ENCODE peak calls at places on chromosomes 6 and 20, in ten cellular contexts. One of them, this sample, is unnamed.

GRCh38 chr20:22568872-22569344 is 15.5 kb downstream of the FOXA2 start:
- DNase-seq in H1: no peak
- DNase-seq in HepG2: no peak
- DNase-seq in GM12878: no peak
- DNase-seq in transverse colon: peak; percentile 16
- DNase-seq in stomach: peak; percentile 57
- DNase-seq in A549: no peak
- DNase-seq in SK-N-SH: no peak
- DNase-seq in K562: no peak
- DNase-seq in upper lobe of left lung: peak; percentile 85
- DNase-seq in this sample: no peak

GRCh38 chr6:97705568-97705967 is 422.6 kb upstream of the MMS22L start:
- DNase-seq in A549: peak; percentile 11
- DNase-seq in stomach: no peak
- DNase-seq in upper lobe of left lung: no peak
- DNase-seq in transverse colon: no peak
- DNase-seq in HepG2: peak; percentile 5
- DNase-seq in GM12878: no peak
- DNase-seq in H1: no peak
- DNase-seq in K562: no peak
- DNase-seq in SK-N-SH: peak; percentile 17
- DNase-seq in this sample: no peak

GRCh38 chr6:17305219-17306001 is 24.2 kb downstream of the RBM24 start:
- DNase-seq in H1: no peak
- DNase-seq in stomach: no peak
- DNase-seq in HepG2: no peak
- DNase-seq in GM12878: no peak
- DNase-seq in upper lobe of left lung: no peak
- DNase-seq in A549: no peak
- DNase-seq in SK-N-SH: no peak
- DNase-seq in K562: no peak
- DNase-seq in transverse colon: no peak
- DNase-seq in this sample: no peak

GRCh38 chr20:46900068-46900467 is 5.4 kb downstream of the EYA2 start:
- DNase-seq in A549: no peak
- DNase-seq in H1: no peak
- DNase-seq in transverse colon: no peak
- DNase-seq in upper lobe of left lung: no peak
- DNase-seq in HepG2: no peak
- DNase-seq in SK-N-SH: no peak
- DNase-seq in stomach: no peak
- DNase-seq in K562: no peak
- DNase-seq in GM12878: no peak
- DNase-seq in this sample: no peak

GRCh38 chr6:14660767-14661166 is 543.2 kb downstream of the CD83 start:
- DNase-seq in stomach: no peak
- DNase-seq in upper lobe of left lung: no peak
- DNase-seq in HepG2: no peak
- DNase-seq in A549: no peak
- DNase-seq in transverse colon: no peak
- DNase-seq in H1: no peak
- DNase-seq in GM12878: no peak
- DNase-seq in SK-N-SH: no peak
- DNase-seq in K562: no peak
- DNase-seq in this sample: no peak

GRCh38 chr6:130600880-130601341 is 226.3 kb upstream of the SMLR1 start:
- DNase-seq in GM12878: no peak
- DNase-seq in K562: no peak
- DNase-seq in H1: no peak
- DNase-seq in HepG2: no peak
- DNase-seq in SK-N-SH: no peak
- DNase-seq in stomach: no peak
- DNase-seq in upper lobe of left lung: no peak
- DNase-seq in A549: no peak
- DNase-seq in transverse colon: no peak
- DNase-seq in this sample: no peak

GRCh38 chr20:19265646-19266374 is 53.4 kb downstream of the SLC24A3 start:
- DNase-seq in GM12878: no peak
- DNase-seq in H1: peak; percentile 27
- DNase-seq in HepG2: peak; percentile 10
- DNase-seq in A549: no peak
- DNase-seq in SK-N-SH: peak; percentile 9
- DNase-seq in stomach: no peak
- DNase-seq in transverse colon: no peak
- DNase-seq in K562: peak; percentile 22
- DNase-seq in upper lobe of left lung: no peak
- DNase-seq in this sample: no peak

GRCh38 chr20:49751397-49751735 is 37.7 kb upstream of the B4GALT5 start:
- DNase-seq in SK-N-SH: no peak
- DNase-seq in GM12878: no peak
- DNase-seq in stomach: no peak
- DNase-seq in HepG2: no peak
- DNase-seq in H1: no peak
- DNase-seq in upper lobe of left lung: no peak
- DNase-seq in A549: no peak
- DNase-seq in K562: no peak
- DNase-seq in transverse colon: no peak
- DNase-seq in this sample: no peak

GRCh38 chr6:108127826-108128225 is 38.0 kb upstream of the NR2E1 start:
- DNase-seq in SK-N-SH: no peak
- DNase-seq in GM12878: no peak
- DNase-seq in A549: peak; percentile 89
- DNase-seq in upper lobe of left lung: no peak
- DNase-seq in transverse colon: no peak
- DNase-seq in K562: no peak
- DNase-seq in H1: no peak
- DNase-seq in stomach: no peak
- DNase-seq in HepG2: peak; percentile 81
- DNase-seq in this sample: no peak

GRCh38 chr6:114000066-114000465 is 29.1 kb upstream of the HDAC2 start:
- DNase-seq in upper lobe of left lung: no peak
- DNase-seq in HepG2: no peak
- DNase-seq in H1: no peak
- DNase-seq in K562: no peak
- DNase-seq in A549: no peak
- DNase-seq in SK-N-SH: no peak
- DNase-seq in stomach: no peak
- DNase-seq in GM12878: no peak
- DNase-seq in transverse colon: no peak
- DNase-seq in this sample: no peak

GRCh38 chr20:13749811-13750210 is 34.9 kb downstream of the ESF1 start:
- DNase-seq in K562: no peak
- DNase-seq in H1: no peak
- DNase-seq in A549: no peak
- DNase-seq in SK-N-SH: no peak
- DNase-seq in HepG2: no peak
- DNase-seq in upper lobe of left lung: no peak
- DNase-seq in GM12878: no peak
- DNase-seq in transverse colon: no peak
- DNase-seq in stomach: no peak
- DNase-seq in this sample: no peak

GRCh38 chr6:73180718-73181619 is 44.3 kb downstream of the KHDC1L start:
- DNase-seq in stomach: no peak
- DNase-seq in upper lobe of left lung: no peak
- DNase-seq in A549: peak; percentile 55
- DNase-seq in K562: peak; percentile 37
- DNase-seq in HepG2: peak; percentile 39
- DNase-seq in H1: no peak
- DNase-seq in SK-N-SH: peak; percentile 56
- DNase-seq in GM12878: peak; percentile 53
- DNase-seq in transverse colon: no peak
- DNase-seq in this sample: no peak

GRCh38 chr6:33975631-33976424 is 170.1 kb downstream of the GRM4 start:
- DNase-seq in K562: no peak
- DNase-seq in GM12878: no peak
- DNase-seq in upper lobe of left lung: no peak
- DNase-seq in HepG2: no peak
- DNase-seq in SK-N-SH: peak; percentile 27
- DNase-seq in A549: no peak
- DNase-seq in stomach: peak; percentile 16
- DNase-seq in transverse colon: no peak
- DNase-seq in H1: no peak
- DNase-seq in this sample: no peak

GRCh38 chr6:75694406-75694805 is 54.6 kb upstream of the MYO6 start:
- DNase-seq in HepG2: no peak
- DNase-seq in K562: no peak
- DNase-seq in stomach: no peak
- DNase-seq in GM12878: no peak
- DNase-seq in H1: no peak
- DNase-seq in transverse colon: no peak
- DNase-seq in SK-N-SH: no peak
- DNase-seq in upper lobe of left lung: no peak
- DNase-seq in A549: no peak
- DNase-seq in this sample: no peak

GRCh38 chr6:156832166-156832743 is 55.1 kb downstream of the ARID1B start:
- DNase-seq in A549: peak; percentile 50
- DNase-seq in transverse colon: no peak
- DNase-seq in SK-N-SH: peak; percentile 59
- DNase-seq in stomach: no peak
- DNase-seq in HepG2: no peak
- DNase-seq in K562: peak; percentile 67
- DNase-seq in H1: no peak
- DNase-seq in upper lobe of left lung: no peak
- DNase-seq in GM12878: no peak
- DNase-seq in this sample: peak; percentile 61

GRCh38 chr6:139508576-139508975 is 134.1 kb upstream of the CITED2 start:
- DNase-seq in stomach: no peak
- DNase-seq in transverse colon: no peak
- DNase-seq in HepG2: peak; percentile 87
- DNase-seq in upper lobe of left lung: no peak
- DNase-seq in SK-N-SH: no peak
- DNase-seq in GM12878: no peak
- DNase-seq in K562: no peak
- DNase-seq in A549: no peak
- DNase-seq in H1: no peak
- DNase-seq in this sample: no peak

GRCh38 chr20:1391640-1392442 is 1.0 kb downstream of the FKBP1A start:
- DNase-seq in HepG2: no peak
- DNase-seq in transverse colon: no peak
- DNase-seq in upper lobe of left lung: no peak
- DNase-seq in A549: no peak
- DNase-seq in H1: no peak
- DNase-seq in GM12878: no peak
- DNase-seq in K562: peak; percentile 30
- DNase-seq in stomach: no peak
- DNase-seq in SK-N-SH: peak; percentile 38
- DNase-seq in this sample: peak; percentile 40

GRCh38 chr6:35300848-35301247 is 3.2 kb downstream of the DEF6 start:
- DNase-seq in HepG2: no peak
- DNase-seq in GM12878: no peak
- DNase-seq in K562: no peak
- DNase-seq in upper lobe of left lung: no peak
- DNase-seq in H1: no peak
- DNase-seq in transverse colon: no peak
- DNase-seq in SK-N-SH: no peak
- DNase-seq in stomach: no peak
- DNase-seq in A549: no peak
- DNase-seq in this sample: no peak

GRCh38 chr6:123716506-123716905 is 79.8 kb upstream of the TRDN start:
- DNase-seq in GM12878: no peak
- DNase-seq in transverse colon: no peak
- DNase-seq in SK-N-SH: no peak
- DNase-seq in upper lobe of left lung: no peak
- DNase-seq in H1: no peak
- DNase-seq in HepG2: no peak
- DNase-seq in stomach: no peak
- DNase-seq in A549: peak; percentile 1
- DNase-seq in K562: no peak
- DNase-seq in this sample: no peak

GRCh38 chr6:123715243-123715863 is 78.6 kb upstream of the TRDN start:
- DNase-seq in A549: peak; percentile 17
- DNase-seq in stomach: no peak
- DNase-seq in K562: peak; percentile 8
- DNase-seq in GM12878: no peak
- DNase-seq in HepG2: peak; percentile 39
- DNase-seq in SK-N-SH: peak; percentile 10
- DNase-seq in upper lobe of left lung: no peak
- DNase-seq in transverse colon: no peak
- DNase-seq in H1: no peak
- DNase-seq in this sample: no peak
- TF ChIP-seq EP300 in A549: no peak
- TF ChIP-seq EP300 in stomach: no peak
- TF ChIP-seq EP300 in K562: no peak
- TF ChIP-seq EP300 in GM12878: no peak
- TF ChIP-seq EP300 in HepG2: no peak
- TF ChIP-seq EP300 in SK-N-SH: no peak
- TF ChIP-seq EP300 in upper lobe of left lung: no peak
- TF ChIP-seq EP300 in transverse colon: no peak
- TF ChIP-seq EP300 in H1: no peak
- TF ChIP-seq EP300 in this sample: no peak

GRCh38 chr6:38974389-38975133 is 74.0 kb upstream of the GLP1R start:
- DNase-seq in K562: no peak
- DNase-seq in HepG2: no peak
- DNase-seq in SK-N-SH: no peak
- DNase-seq in upper lobe of left lung: no peak
- DNase-seq in GM12878: no peak
- DNase-seq in stomach: no peak
- DNase-seq in A549: no peak
- DNase-seq in H1: no peak
- DNase-seq in transverse colon: no peak
- DNase-seq in this sample: no peak
- TF ChIP-seq EP300 in K562: no peak
- TF ChIP-seq EP300 in HepG2: no peak
- TF ChIP-seq EP300 in SK-N-SH: no peak
- TF ChIP-seq EP300 in upper lobe of left lung: no peak
- TF ChIP-seq EP300 in GM12878: no peak
- TF ChIP-seq EP300 in stomach: no peak
- TF ChIP-seq EP300 in A549: no peak
- TF ChIP-seq EP300 in H1: no peak
- TF ChIP-seq EP300 in transverse colon: no peak
- TF ChIP-seq EP300 in this sample: no peak

DNA sequence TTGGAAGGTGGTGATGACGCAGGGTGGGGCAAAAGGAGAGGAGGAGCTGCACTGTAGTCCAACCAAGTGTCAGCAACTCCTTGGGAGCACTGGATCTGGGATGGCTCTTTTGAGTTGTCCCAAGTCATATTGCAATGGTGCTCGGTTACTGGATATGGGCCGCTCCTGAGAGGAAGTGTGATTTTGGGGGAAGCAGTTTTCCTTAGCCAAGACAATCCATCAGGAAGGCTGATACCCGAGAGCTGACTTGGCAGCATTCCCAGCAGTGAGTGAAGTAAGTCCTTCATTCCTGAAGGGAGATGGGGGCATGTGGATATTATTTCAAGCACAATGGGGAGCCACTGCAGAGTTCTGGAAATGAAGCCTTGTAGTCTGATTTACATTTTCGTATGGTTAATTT is 354.1 kb downstream of the RFPL4B start:
- DNase-seq in H1: no peak
- DNase-seq in A549: no peak
- DNase-seq in GM12878: no peak
- DNase-seq in SK-N-SH: no peak
- DNase-seq in stomach: no peak
- DNase-seq in upper lobe of left lung: no peak
- DNase-seq in K562: no peak
- DNase-seq in transverse colon: no peak
- DNase-seq in HepG2: no peak
- DNase-seq in this sample: peak; percentile 25
- TF ChIP-seq EP300 in H1: no peak
- TF ChIP-seq EP300 in A549: no peak
- TF ChIP-seq EP300 in GM12878: no peak
- TF ChIP-seq EP300 in SK-N-SH: no peak
- TF ChIP-seq EP300 in stomach: no peak
- TF ChIP-seq EP300 in upper lobe of left lung: no peak
- TF ChIP-seq EP300 in K562: no peak
- TF ChIP-seq EP300 in transverse colon: no peak
- TF ChIP-seq EP300 in HepG2: no peak
- TF ChIP-seq EP300 in this sample: no peak

GRCh38 chr20:41133709-41134361 is 3.5 kb upstream of the PLCG1 start:
- DNase-seq in GM12878: peak; percentile 94
- DNase-seq in H1: no peak
- DNase-seq in SK-N-SH: no peak
- DNase-seq in K562: peak; percentile 76
- DNase-seq in A549: no peak
- DNase-seq in transverse colon: peak; percentile 9
- DNase-seq in upper lobe of left lung: no peak
- DNase-seq in HepG2: no peak
- DNase-seq in stomach: no peak
- DNase-seq in this sample: no peak
- TF ChIP-seq EP300 in GM12878: peak; percentile 92
- TF ChIP-seq EP300 in H1: no peak
- TF ChIP-seq EP300 in SK-N-SH: no peak
- TF ChIP-seq EP300 in K562: no peak
- TF ChIP-seq EP300 in A549: no peak
- TF ChIP-seq EP300 in transverse colon: no peak
- TF ChIP-seq EP300 in upper lobe of left lung: no peak
- TF ChIP-seq EP300 in HepG2: no peak
- TF ChIP-seq EP300 in stomach: no peak
- TF ChIP-seq EP300 in this sample: no peak